ENCODE peak calls at places on chromosomes 16 and 17, in ten cellular contexts. N is A549, Y is IMR-90, Z is HCT116, V is sigmoid colon, W is ovary, B is heart left ventricle, I is stomach, D is esophagus squamous epithelium, L is breast epithelium. H is an unnamed sample.

GRCh38 chr17:82932146-82933005 is 92.6 kb upstream of the ZNF750 start:
- DNase-seq in L (no peak), Z (no peak), N (no peak), B (no peak), Y (peak), W (no peak), D (no peak), V (peak), I (peak), H (no peak)

GRCh38 chr16:8668138-8668537 is 6.3 kb upstream of the ABAT start:
- DNase-seq in Z (no peak), B (no peak), D (no peak), W (no peak), N (no peak), L (no peak), Y (no peak), V (no peak), I (no peak), H (no peak)

GRCh38 chr16:88815901-88816589 is 4.3 kb upstream of the APRT start:
- DNase-seq in I (peak), L (no peak), D (no peak), W (no peak), Z (no peak), N (peak), Y (no peak), V (no peak), B (no peak), H (peak)

GRCh38 chr16:88331989-88332920 is 50.5 kb upstream of the ZNF469 start:
- DNase-seq in Y (peak), W (no peak), V (peak), D (no peak), B (no peak), L (peak), Z (peak), N (peak), I (peak), H (peak)

GRCh38 chr16:1332618-1333148 is 762 bp upstream of the BAIAP3 start:
- DNase-seq in B (no peak), I (no peak), Z (no peak), W (no peak), V (no peak), L (no peak), Y (no peak), D (no peak), N (no peak), H (no peak)

GRCh38 chr17:81932333-81932983 is 4.6 kb downstream of the PYCR1 start:
- DNase-seq in N (no peak), V (no peak), B (no peak), W (no peak), Y (no peak), I (no peak), D (no peak), L (no peak), Z (no peak), H (no peak)

GRCh38 chr17:73340093-73340596 is 28.3 kb upstream of the CDC42EP4 start:
- DNase-seq in Z (peak), I (peak), W (peak), Y (peak), B (no peak), D (no peak), L (peak), N (peak), V (peak), H (no peak)

GRCh38 chr16:80623376-80623775 is 82.6 kb downstream of the DYNLRB2 start:
- DNase-seq in Y (peak), Z (no peak), V (no peak), B (no peak), W (no peak), L (no peak), I (no peak), D (no peak), N (no peak), H (no peak)

GRCh38 chr17:52178013-52178412 is 19.5 kb upstream of the CA10 start:
- DNase-seq in I (no peak), W (no peak), B (no peak), D (no peak), Y (no peak), L (no peak), Z (no peak), V (no peak), N (no peak), H (no peak)

GRCh38 chr17:37541880-37542675 is 52.4 kb downstream of the DUSP14 start:
- DNase-seq in D (no peak), B (no peak), N (no peak), Y (peak), L (no peak), Z (no peak), I (no peak), V (no peak), W (no peak), H (no peak)

DNA sequence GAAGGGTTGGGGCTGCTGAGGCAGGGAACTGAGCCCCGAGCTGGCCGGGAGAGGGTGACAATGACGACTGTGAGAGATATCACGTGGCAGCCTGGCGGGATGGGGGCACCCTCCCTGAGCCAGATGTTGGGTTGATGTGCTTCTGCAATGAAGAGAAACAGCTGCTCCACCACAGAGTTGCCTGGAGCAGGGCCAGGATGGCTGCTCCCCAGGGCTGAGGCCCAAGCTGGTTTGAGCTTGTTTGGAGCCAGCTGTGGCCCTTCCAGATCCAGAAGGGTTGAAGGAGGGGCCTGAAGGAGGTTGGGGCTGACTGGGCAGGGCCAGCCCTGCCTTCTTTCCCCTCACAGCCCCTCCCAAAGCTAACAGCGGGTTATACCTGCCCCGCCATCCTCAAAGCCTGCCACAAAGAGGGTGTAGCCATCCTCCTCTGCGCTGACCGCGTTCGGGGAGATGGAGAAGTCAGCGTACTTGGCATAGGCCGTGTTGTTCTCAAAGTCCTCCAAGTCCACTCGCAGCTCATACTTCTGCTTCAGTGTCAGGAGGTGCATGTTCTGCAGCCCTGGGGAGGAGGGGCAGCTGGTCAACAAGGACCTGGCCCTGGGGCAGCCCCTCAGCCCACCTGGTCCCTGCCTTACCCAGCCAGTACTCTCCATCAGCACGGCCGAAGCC is 2.1 kb downstream of the MFAP4 start:
- DNase-seq in B (peak), W (peak), I (peak), N (no peak), Z (no peak), V (peak), L (peak), Y (peak), D (no peak), H (peak)
- TF ChIP-seq POLR2A in B (no peak), W (no peak), I (no peak), N (no peak), Z (no peak), V (peak), L (no peak), Y (no peak), D (peak), H (no peak)

DNA sequence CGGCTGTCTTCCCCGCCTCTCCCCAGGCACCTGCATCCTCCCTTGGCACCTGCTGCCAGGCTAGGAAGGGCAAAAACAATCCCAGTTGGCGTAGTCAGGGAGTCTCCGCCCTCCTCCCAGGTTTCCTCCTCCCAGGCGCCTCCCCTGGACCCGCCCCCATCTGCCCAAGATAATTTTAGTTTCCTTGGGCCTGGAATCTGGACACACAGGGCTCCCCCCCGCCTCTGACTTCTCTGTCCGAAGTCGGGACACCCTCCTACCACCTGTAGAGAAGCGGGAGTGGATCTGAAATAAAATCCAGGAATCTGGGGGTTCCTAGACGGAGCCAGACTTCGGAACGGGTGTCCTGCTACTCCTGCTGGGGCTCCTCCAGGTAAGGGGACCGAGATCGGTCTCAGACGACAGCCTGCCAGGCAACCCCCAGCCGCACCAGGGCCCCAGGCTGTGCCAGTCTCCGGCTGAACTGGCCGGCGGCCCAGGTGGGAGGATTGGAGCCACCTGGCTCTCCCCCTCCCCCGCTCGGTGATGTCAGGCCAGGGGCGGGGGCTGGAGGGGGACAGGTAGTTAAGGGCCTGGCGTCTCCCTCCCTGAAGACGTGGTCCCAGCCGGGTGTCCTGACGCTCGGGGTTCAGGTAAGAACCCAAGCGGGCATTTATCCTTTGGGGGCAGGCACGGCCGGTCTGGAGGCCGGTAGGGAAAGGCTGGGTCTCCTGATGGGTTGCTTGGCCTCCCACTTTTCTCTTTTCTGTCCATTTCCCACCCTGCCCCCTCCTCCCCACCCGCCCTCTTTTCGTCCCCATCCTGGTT is at the start of gene GRB7:
- DNase-seq in Z (peak), W (no peak), V (no peak), Y (no peak), B (no peak), L (peak), N (peak), I (peak), D (no peak), H (peak)
- H3K27ac ChIP-seq in Z (peak), W (no peak), V (no peak), Y (no peak), B (no peak), L (peak), N (peak), I (peak), D (peak), H (peak)

GRCh38 chr17:3657874-3658783 is 10.2 kb downstream of the TAX1BP3 start:
- DNase-seq in D (no peak), B (no peak), N (no peak), W (no peak), Y (no peak), I (no peak), L (no peak), Z (no peak), V (no peak), H (no peak)
- TF ChIP-seq POLR2A in D (no peak), B (no peak), N (no peak), W (no peak), Y (no peak), I (no peak), L (no peak), Z (no peak), V (no peak), H (no peak)

DNA sequence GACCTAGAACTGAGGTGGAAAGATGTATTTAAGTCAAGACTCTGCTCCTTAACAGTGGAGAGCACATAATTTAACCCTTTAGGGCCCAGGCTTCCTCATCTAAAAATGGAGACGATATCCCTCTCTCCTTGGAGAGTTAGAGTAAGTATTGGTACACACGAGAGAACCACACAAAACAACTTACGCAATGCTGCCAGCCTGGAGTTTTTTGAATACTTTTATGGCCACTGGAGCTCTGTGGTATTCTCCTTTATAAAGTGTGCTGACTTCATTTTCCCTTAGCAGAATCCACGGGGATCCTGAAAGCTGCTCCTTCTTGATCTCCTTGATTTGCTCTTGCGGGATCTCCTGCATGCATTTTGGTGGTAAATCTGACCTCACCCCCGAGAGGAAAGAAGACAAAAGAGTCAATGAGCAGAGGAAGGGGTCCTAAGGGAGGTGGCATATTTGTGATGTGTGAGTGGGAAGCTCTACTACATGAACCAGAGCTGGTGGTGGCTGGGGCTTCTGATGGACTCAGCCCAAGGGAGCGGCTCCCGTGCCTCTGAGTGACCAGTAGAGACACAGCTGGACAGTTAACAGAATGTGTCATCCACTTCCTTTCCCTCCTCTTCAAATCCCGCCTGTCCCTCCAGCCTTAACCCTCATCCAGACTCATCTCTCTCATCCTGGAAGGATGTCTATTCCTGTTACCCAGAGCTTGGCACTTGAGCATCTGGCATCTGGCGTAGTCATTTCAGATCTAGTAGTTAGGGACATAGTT is 9.4 kb downstream of the MLKL start:
- DNase-seq in Y (peak), N (no peak), I (no peak), L (no peak), V (no peak), B (no peak), W (no peak), D (no peak), Z (no peak), H (no peak)
- H3K27ac ChIP-seq in Y (no peak), N (no peak), I (no peak), L (no peak), V (no peak), B (no peak), W (no peak), D (no peak), Z (no peak), H (no peak)

GRCh38 chr16:10390330-10390729 is 4.5 kb downstream of the ATF7IP2 start:
- DNase-seq in I (no peak), Y (no peak), Z (no peak), W (no peak), B (no peak), N (no peak), V (no peak), L (no peak), D (no peak), H (no peak)

GRCh38 chr16:10387378-10387681 is 1.5 kb downstream of the ATF7IP2 start:
- DNase-seq in N (no peak), V (no peak), W (no peak), Z (no peak), D (no peak), B (no peak), I (no peak), Y (no peak), L (no peak), H (no peak)

GRCh38 chr16:10388987-10389386 is 3.1 kb downstream of the ATF7IP2 start:
- DNase-seq in N (no peak), L (no peak), Y (no peak), W (no peak), Z (no peak), V (no peak), B (no peak), I (no peak), D (no peak), H (no peak)

GRCh38 chr16:10391339-10391738 is 5.5 kb downstream of the ATF7IP2 start:
- DNase-seq in D (no peak), N (no peak), I (no peak), B (no peak), V (no peak), Y (no peak), W (no peak), L (no peak), Z (no peak), H (no peak)

DNA sequence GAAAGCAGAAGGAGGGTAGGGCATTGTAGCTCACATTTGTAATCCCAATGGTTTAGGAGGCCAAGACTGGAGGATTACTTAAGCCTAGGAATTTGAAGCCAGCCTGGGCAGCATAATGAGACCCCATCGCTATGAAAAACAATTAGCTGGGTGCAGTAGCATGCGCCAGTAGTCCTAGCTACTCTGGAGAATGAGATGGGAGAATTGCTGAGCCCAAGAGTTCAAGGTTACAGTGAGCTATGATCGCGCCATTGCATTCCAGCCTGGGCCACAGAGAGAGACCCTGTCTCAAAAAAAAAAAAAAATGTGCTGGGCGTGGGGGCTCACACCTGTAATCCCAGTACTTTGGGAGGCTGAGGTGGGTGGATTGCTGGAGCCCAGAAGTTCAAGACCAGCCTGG is 5.0 kb downstream of the ATF7IP2 start:
- DNase-seq in W (no peak), D (no peak), B (no peak), V (no peak), N (no peak), L (no peak), Z (no peak), I (no peak), Y (no peak), H (no peak)
- TF ChIP-seq POLR2A in W (no peak), D (no peak), B (no peak), V (no peak), N (no peak), L (no peak), Z (no peak), I (no peak), Y (no peak), H (no peak)

GRCh38 chr17:50638851-50639767 is 4.4 kb downstream of the ABCC3 start:
- DNase-seq in I (peak), V (peak), B (peak), N (peak), D (peak), Z (peak), W (peak), Y (peak), L (peak), H (peak)
- H3K27ac ChIP-seq in I (peak), V (no peak), B (no peak), N (peak), D (peak), Z (peak), W (no peak), Y (peak), L (peak), H (peak)

DNA sequence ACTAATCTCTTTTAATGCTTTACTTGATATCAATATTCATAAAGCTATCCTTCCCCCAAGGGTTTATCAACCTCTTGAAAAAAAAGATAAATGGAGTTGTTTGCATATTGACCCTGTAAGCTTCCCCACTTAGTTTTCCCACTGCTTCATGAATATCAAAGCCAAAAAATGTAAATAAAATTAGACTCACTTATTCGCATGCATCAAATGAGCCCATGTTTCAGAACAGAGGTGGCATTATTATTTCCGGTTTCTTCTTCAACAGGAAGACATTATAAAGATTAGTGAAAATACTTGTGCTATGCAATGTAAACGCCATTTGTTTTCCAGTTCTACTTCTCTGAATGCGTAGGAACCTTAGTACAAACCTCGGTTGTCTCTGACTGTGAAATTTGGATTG is 150.7 kb downstream of the CDH11 start:
- DNase-seq in L (no peak), N (no peak), B (no peak), W (no peak), D (no peak), I (no peak), Z (no peak), Y (no peak), V (no peak), H (no peak)
- TF ChIP-seq POLR2A in L (no peak), N (no peak), B (no peak), W (no peak), D (no peak), I (no peak), Z (no peak), Y (no peak), V (no peak), H (no peak)

GRCh38 chr16:72201387-72201786 is 29.4 kb upstream of the PMFBP1 start:
- DNase-seq in V (no peak), D (no peak), Z (no peak), W (no peak), Y (no peak), B (no peak), L (no peak), I (no peak), N (no peak), H (no peak)
- H3K27ac ChIP-seq in V (no peak), D (no peak), Z (no peak), W (no peak), Y (no peak), B (no peak), L (no peak), I (no peak), N (no peak), H (no peak)

GRCh38 chr16:57950382-57950781 is 20.5 kb downstream of the CNGB1 start:
- DNase-seq in L (no peak), B (no peak), N (no peak), Y (no peak), D (no peak), W (no peak), V (no peak), Z (no peak), I (no peak), H (no peak)
- TF ChIP-seq POLR2A in L (no peak), B (no peak), N (no peak), Y (no peak), D (no peak), W (no peak), V (no peak), Z (no peak), I (no peak), H (no peak)

H was measured in body of pancreas.